ENCODE peak calls at places on chromosomes 2 and 18, in ten cellular contexts. X is NB4; A is HuH-7; U is A549; G is BE2C; B is MV-4-11; L is activated naive CD8-positive, alpha-beta T cell treated with anti-CD3 and anti-CD28 coated beads, Interleukin-2, amount 50 U/mL, for 24 hours; J is activated CD4-positive, CD25-positive, alpha-beta regulatory T cell; O is stimulated activated CD4-positive, alpha-beta T cell treated with anti-CD3 and anti-CD28 coated beads, Interleukin-2, amount 100 ng/mL, for 24 hours; N is amniotic stem cell. D is an unnamed sample.

GRCh38 chr2:44100351-44100750 is 68.3 kb upstream of the PPM1B start:
- DNase-seq in L (no peak), N (peak), O (no peak), G (no peak), X (peak), B (peak), A (no peak), J (no peak), U (peak), D (peak)

GRCh38 chr2:209463226-209463625 is 39.4 kb downstream of the MAP2 start:
- DNase-seq in U (no peak), N (no peak), J (no peak), A (no peak), X (peak), G (no peak), L (no peak), O (no peak), B (peak), D (no peak)

GRCh38 chr18:48358868-48359267 is 50.3 kb downstream of the ZBTB7C start:
- DNase-seq in N (no peak), X (no peak), O (no peak), G (no peak), U (no peak), J (no peak), A (no peak), B (peak), L (no peak), D (no peak)

GRCh38 chr2:45892757-45893156 is 241.3 kb downstream of the PRKCE start:
- DNase-seq in B (no peak), G (no peak), O (no peak), J (no peak), N (no peak), L (no peak), X (no peak), A (no peak), U (no peak), D (no peak)

GRCh38 chr2:73113634-73113958 is 848 bp upstream of the RAB11FIP5 start:
- DNase-seq in J (no peak), U (peak), X (no peak), O (no peak), L (no peak), A (no peak), B (no peak), G (no peak), N (peak), D (no peak)

GRCh38 chr2:158539176-158539895 is 82.6 kb downstream of the PKP4 start:
- DNase-seq in B (no peak), X (no peak), O (no peak), A (peak), U (peak), G (no peak), N (peak), L (no peak), J (no peak), D (peak)

GRCh38 chr18:43970656-43971055 is 693.4 kb upstream of the SYT4 start:
- DNase-seq in J (no peak), G (no peak), X (no peak), L (no peak), U (no peak), A (no peak), O (no peak), B (no peak), N (no peak), D (no peak)

GRCh38 chr2:217749009-217749408 is 253.8 kb downstream of the TNS1 start:
- DNase-seq in L (no peak), U (no peak), A (no peak), X (no peak), O (no peak), G (peak), J (no peak), N (no peak), B (no peak), D (no peak)

GRCh38 chr18:13635046-13635445 is 91.3 kb downstream of the FAM210A start:
- DNase-seq in L (no peak), O (no peak), X (no peak), J (no peak), G (no peak), A (no peak), N (no peak), U (no peak), B (no peak), D (no peak)

GRCh38 chr2:184598313-184599053 is at the start of gene ZNF804A:
- DNase-seq in O (peak), A (peak), L (peak), B (peak), G (peak), N (peak), X (peak), U (no peak), J (no peak), D (peak)

GRCh38 chr2:80638759-80639158 is 334.2 kb upstream of the LRRTM1 start:
- DNase-seq in A (no peak), N (no peak), O (no peak), U (no peak), X (no peak), B (no peak), G (no peak), J (no peak), L (no peak), D (no peak)

GRCh38 chr2:69518836-69519235 is 81.6 kb upstream of the NFU1 start:
- DNase-seq in B (no peak), L (no peak), J (no peak), U (no peak), O (no peak), A (no peak), N (no peak), X (no peak), G (no peak), D (peak)

GRCh38 chr18:12911025-12911927 is 27.2 kb upstream of the PTPN2 start:
- DNase-seq in N (no peak), G (no peak), L (peak), B (no peak), A (no peak), X (no peak), U (no peak), J (peak), O (peak), D (no peak)